ENCODE peak calls at places on chromosome 22, in six cellular contexts. One of them, this sample, is unnamed. For H3K9me3, the result is how much of the 10 kb centered on the place peaks cover.

GRCh38 chr22:39234157-39234793 is 10.5 kb downstream of the PDGFB start:
- DNase-seq in spleen: no peak
- DNase-seq in breast epithelium: no peak
- DNase-seq in neuronal stem cell: peak
- DNase-seq in adipocyte: no peak
- DNase-seq in IMR-90: no peak
- DNase-seq in this sample: no peak

GRCh38 chr22:31036671-31037550 is 44.2 kb upstream of the SMTN start:
- DNase-seq in breast epithelium: peak
- DNase-seq in IMR-90: peak
- DNase-seq in neuronal stem cell: no peak
- DNase-seq in adipocyte: peak
- DNase-seq in spleen: no peak
- DNase-seq in this sample: no peak

GRCh38 chr22:50119169-50119767 is 29.5 kb downstream of the MOV10L1 start:
- DNase-seq in neuronal stem cell: no peak
- DNase-seq in adipocyte: no peak
- DNase-seq in breast epithelium: no peak
- DNase-seq in IMR-90: no peak
- DNase-seq in spleen: no peak
- DNase-seq in this sample: no peak

GRCh38 chr22:45400046-45400445 is 13.4 kb downstream of the SMC1B start:
- DNase-seq in adipocyte: no peak
- DNase-seq in breast epithelium: no peak
- DNase-seq in spleen: no peak
- DNase-seq in IMR-90: no peak
- DNase-seq in neuronal stem cell: no peak
- DNase-seq in this sample: no peak

GRCh38 chr22:26479043-26479791 is 4.4 kb downstream of the HPS4 start:
- DNase-seq in adipocyte: no peak
- DNase-seq in IMR-90: no peak
- DNase-seq in breast epithelium: no peak
- DNase-seq in neuronal stem cell: no peak
- DNase-seq in spleen: no peak
- DNase-seq in this sample: no peak

GRCh38 chr22:27391092-27391770 is 410.3 kb downstream of the MN1 start:
- DNase-seq in neuronal stem cell: no peak
- DNase-seq in spleen: no peak
- DNase-seq in adipocyte: peak
- DNase-seq in IMR-90: no peak
- DNase-seq in breast epithelium: no peak
- DNase-seq in this sample: no peak

GRCh38 chr22:30488121-30488520 is 16.3 kb upstream of the SEC14L3 start:
- DNase-seq in neuronal stem cell: no peak
- DNase-seq in spleen: no peak
- DNase-seq in IMR-90: no peak
- DNase-seq in adipocyte: no peak
- DNase-seq in breast epithelium: no peak
- DNase-seq in this sample: no peak

GRCh38 chr22:19998991-19999820 is 17.4 kb downstream of the ARVCF start:
- DNase-seq in breast epithelium: no peak
- DNase-seq in neuronal stem cell: no peak
- DNase-seq in adipocyte: no peak
- DNase-seq in IMR-90: no peak
- DNase-seq in spleen: peak
- DNase-seq in this sample: no peak

GRCh38 chr22:46036558-46037408 is 59.8 kb upstream of the WNT7B start:
- DNase-seq in spleen: peak
- DNase-seq in neuronal stem cell: no peak
- DNase-seq in adipocyte: no peak
- DNase-seq in IMR-90: no peak
- DNase-seq in breast epithelium: no peak
- DNase-seq in this sample: peak

GRCh38 chr22:49845241-49845640 is 8.4 kb upstream of the ZBED4 start:
- DNase-seq in spleen: peak
- DNase-seq in breast epithelium: no peak
- DNase-seq in adipocyte: no peak
- DNase-seq in IMR-90: no peak
- DNase-seq in neuronal stem cell: no peak
- DNase-seq in this sample: no peak

GRCh38 chr22:27372969-27373670 is 428.4 kb downstream of the MN1 start:
- DNase-seq in spleen: no peak
- DNase-seq in adipocyte: no peak
- DNase-seq in neuronal stem cell: peak
- DNase-seq in breast epithelium: no peak
- DNase-seq in IMR-90: no peak
- DNase-seq in this sample: no peak

GRCh38 chr22:27990879-27991278 is 71.8 kb upstream of the PITPNB start:
- DNase-seq in IMR-90: peak
- DNase-seq in adipocyte: no peak
- DNase-seq in neuronal stem cell: peak
- DNase-seq in breast epithelium: no peak
- DNase-seq in spleen: no peak
- DNase-seq in this sample: no peak

GRCh38 chr22:20498913-20499312 is 3.3 kb upstream of the KLHL22 start:
- DNase-seq in IMR-90: no peak
- DNase-seq in breast epithelium: no peak
- DNase-seq in adipocyte: no peak
- DNase-seq in neuronal stem cell: no peak
- DNase-seq in spleen: no peak
- DNase-seq in this sample: no peak

GRCh38 chr22:39368402-39368801 is 18.6 kb downstream of the SYNGR1 start:
- DNase-seq in neuronal stem cell: no peak
- DNase-seq in adipocyte: no peak
- DNase-seq in spleen: no peak
- DNase-seq in breast epithelium: no peak
- DNase-seq in IMR-90: no peak
- DNase-seq in this sample: no peak

GRCh38 chr22:24106385-24107381 is 74.6 kb upstream of the SUSD2 start:
- DNase-seq in neuronal stem cell: no peak
- DNase-seq in spleen: no peak
- DNase-seq in IMR-90: no peak
- DNase-seq in adipocyte: no peak
- DNase-seq in breast epithelium: no peak
- DNase-seq in this sample: peak

GRCh38 chr22:24303007-24303406 is 32.4 kb downstream of the SPECC1L start:
- DNase-seq in adipocyte: no peak
- DNase-seq in IMR-90: no peak
- DNase-seq in breast epithelium: no peak
- DNase-seq in spleen: no peak
- DNase-seq in neuronal stem cell: no peak
- DNase-seq in this sample: no peak

GRCh38 chr22:40058265-40058664 is 63.5 kb downstream of the FAM83F start:
- DNase-seq in IMR-90: no peak
- DNase-seq in neuronal stem cell: no peak
- DNase-seq in adipocyte: no peak
- DNase-seq in spleen: no peak
- DNase-seq in breast epithelium: no peak
- DNase-seq in this sample: no peak

GRCh38 chr22:39984750-39985149 is 10.0 kb upstream of the FAM83F start:
- DNase-seq in adipocyte: no peak
- DNase-seq in neuronal stem cell: no peak
- DNase-seq in breast epithelium: no peak
- DNase-seq in spleen: no peak
- DNase-seq in IMR-90: no peak
- DNase-seq in this sample: no peak

GRCh38 chr22:29541845-29542244 is 11.7 kb downstream of the THOC5 start:
- DNase-seq in adipocyte: no peak
- DNase-seq in neuronal stem cell: no peak
- DNase-seq in IMR-90: no peak
- DNase-seq in breast epithelium: no peak
- DNase-seq in spleen: no peak
- DNase-seq in this sample: no peak

GRCh38 chr22:50503475-50504145 is 3.9 kb downstream of the LMF2 start:
- DNase-seq in breast epithelium: no peak
- DNase-seq in adipocyte: no peak
- DNase-seq in spleen: no peak
- DNase-seq in neuronal stem cell: no peak
- DNase-seq in IMR-90: no peak
- DNase-seq in this sample: no peak

GRCh38 chr22:45010532-45010900 is 711 bp upstream of the PHF21B start:
- DNase-seq in breast epithelium: no peak
- DNase-seq in neuronal stem cell: no peak
- DNase-seq in IMR-90: no peak
- DNase-seq in adipocyte: no peak
- DNase-seq in spleen: no peak
- DNase-seq in this sample: no peak

GRCh38 chr22:43435851-43436535 is 24.2 kb downstream of the MPPED1 start:
- DNase-seq in breast epithelium: peak
- DNase-seq in IMR-90: no peak
- DNase-seq in adipocyte: no peak
- DNase-seq in neuronal stem cell: no peak
- DNase-seq in spleen: peak
- DNase-seq in this sample: no peak

GRCh38 chr22:23888615-23889401 is 5.4 kb upstream of the MIF start:
- DNase-seq in spleen: no peak
- DNase-seq in breast epithelium: no peak
- DNase-seq in neuronal stem cell: no peak
- DNase-seq in adipocyte: peak
- DNase-seq in IMR-90: peak
- DNase-seq in this sample: no peak

GRCh38 chr22:44676441-44677298 is 25.3 kb upstream of the PRR5 start:
- DNase-seq in breast epithelium: no peak
- DNase-seq in spleen: no peak
- DNase-seq in neuronal stem cell: no peak
- DNase-seq in IMR-90: peak
- DNase-seq in adipocyte: peak
- DNase-seq in this sample: no peak

GRCh38 chr22:22578702-22579424 is 19.8 kb upstream of the PRAME start:
- DNase-seq in spleen: no peak
- DNase-seq in IMR-90: peak
- DNase-seq in neuronal stem cell: no peak
- DNase-seq in adipocyte: peak
- DNase-seq in breast epithelium: no peak
- DNase-seq in this sample: no peak

GRCh38 chr22:41531736-41532477 is 12.4 kb downstream of the POLR3H start:
- DNase-seq in breast epithelium: no peak
- DNase-seq in spleen: no peak
- DNase-seq in IMR-90: no peak
- DNase-seq in adipocyte: no peak
- DNase-seq in neuronal stem cell: no peak
- DNase-seq in this sample: no peak

GRCh38 chr22:45212992-45213751 is 27.5 kb downstream of the KIAA0930 start:
- DNase-seq in spleen: peak
- DNase-seq in breast epithelium: no peak
- DNase-seq in adipocyte: peak
- DNase-seq in IMR-90: peak
- DNase-seq in neuronal stem cell: no peak
- DNase-seq in this sample: no peak

GRCh38 chr22:32605576-32605975 is 131.0 kb downstream of the FBXO7 start:
- DNase-seq in spleen: peak
- DNase-seq in breast epithelium: no peak
- DNase-seq in IMR-90: no peak
- DNase-seq in neuronal stem cell: no peak
- DNase-seq in adipocyte: no peak
- DNase-seq in this sample: no peak

GRCh38 chr22:40345271-40345670 is 1.0 kb upstream of the ADSL start:
- DNase-seq in breast epithelium: no peak
- DNase-seq in neuronal stem cell: no peak
- DNase-seq in spleen: no peak
- DNase-seq in adipocyte: no peak
- DNase-seq in IMR-90: peak
- DNase-seq in this sample: peak

DNA sequence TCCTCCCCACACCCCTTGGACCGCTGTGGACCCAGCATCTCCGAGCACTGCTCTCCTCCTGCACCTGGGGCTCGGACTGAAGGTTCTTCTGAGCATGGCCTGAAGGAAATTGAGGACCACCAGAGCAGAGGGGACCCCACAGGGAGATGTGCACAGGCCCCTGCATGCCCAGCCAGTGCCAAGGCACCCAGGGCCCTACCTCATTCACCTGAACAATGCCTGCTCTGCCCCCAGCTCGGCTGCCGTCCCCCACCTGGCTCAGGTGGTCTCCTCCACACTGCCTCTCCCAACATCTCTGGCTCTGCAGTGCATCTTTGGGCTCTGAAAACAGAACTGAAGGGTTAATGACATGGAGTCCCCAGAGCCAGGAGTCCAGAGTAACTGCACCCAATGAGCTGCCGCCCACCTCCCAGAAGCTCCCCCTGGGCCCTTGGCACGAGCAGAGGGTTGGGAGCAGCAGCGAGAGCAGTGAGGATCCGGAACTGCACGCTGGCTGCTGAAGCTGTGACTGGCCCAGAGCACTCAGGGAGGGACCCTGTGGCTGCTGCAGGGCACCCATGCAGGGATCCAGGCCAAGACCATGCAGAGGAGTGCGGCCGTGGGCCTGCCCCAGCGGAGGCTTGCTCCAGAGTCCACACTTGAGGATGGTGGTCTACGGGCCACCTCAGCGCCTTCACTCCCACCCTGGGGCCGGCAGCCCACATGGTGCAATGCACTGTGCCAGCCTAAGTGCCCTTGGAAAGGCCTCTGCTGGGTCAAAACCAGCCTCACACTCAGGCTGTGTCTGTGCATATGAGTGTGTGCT is 686.0 kb downstream of the TBC1D22A start:
- DNase-seq in breast epithelium: no peak
- DNase-seq in spleen: no peak
- DNase-seq in neuronal stem cell: no peak
- DNase-seq in adipocyte: no peak
- DNase-seq in IMR-90: no peak
- DNase-seq in this sample: no peak
- H3K9me3 ChIP-seq in breast epithelium: under half
- H3K9me3 ChIP-seq in spleen: under half
- H3K9me3 ChIP-seq in neuronal stem cell: under half
- H3K9me3 ChIP-seq in adipocyte: under half
- H3K9me3 ChIP-seq in IMR-90: half or more
- H3K9me3 ChIP-seq in this sample: under half

DNA sequence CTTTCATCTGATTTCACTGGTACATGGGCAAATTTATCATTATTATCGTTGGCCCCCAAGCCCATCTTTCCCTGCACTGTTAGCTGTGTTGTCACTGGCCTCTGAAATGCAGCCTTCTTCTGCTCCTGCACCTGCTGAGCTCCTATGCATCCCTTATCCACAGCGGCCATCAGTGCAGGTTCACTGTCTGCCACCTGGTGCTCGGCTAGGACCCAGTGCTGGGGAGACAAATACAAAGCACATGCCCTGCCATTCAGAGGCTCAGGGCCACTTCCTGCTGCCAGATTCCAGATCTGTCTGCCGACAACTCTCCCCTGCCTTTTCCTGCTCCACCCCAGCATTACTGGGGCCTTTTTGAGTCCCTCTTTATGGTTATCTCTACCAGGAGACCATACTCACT is 1205.4 kb downstream of the TBC1D22A start:
- DNase-seq in neuronal stem cell: no peak
- DNase-seq in spleen: no peak
- DNase-seq in breast epithelium: no peak
- DNase-seq in adipocyte: no peak
- DNase-seq in IMR-90: no peak
- DNase-seq in this sample: no peak
- H3K9me3 ChIP-seq in neuronal stem cell: under half
- H3K9me3 ChIP-seq in spleen: under half
- H3K9me3 ChIP-seq in breast epithelium: under half
- H3K9me3 ChIP-seq in adipocyte: under half
- H3K9me3 ChIP-seq in IMR-90: under half
- H3K9me3 ChIP-seq in this sample: under half

GRCh38 chr22:47295982-47296381 is 533.5 kb downstream of the TBC1D22A start:
- DNase-seq in IMR-90: no peak
- DNase-seq in breast epithelium: no peak
- DNase-seq in adipocyte: no peak
- DNase-seq in neuronal stem cell: no peak
- DNase-seq in spleen: no peak
- DNase-seq in this sample: no peak
- H3K9me3 ChIP-seq in IMR-90: under half
- H3K9me3 ChIP-seq in breast epithelium: under half
- H3K9me3 ChIP-seq in adipocyte: under half
- H3K9me3 ChIP-seq in neuronal stem cell: under half
- H3K9me3 ChIP-seq in spleen: under half
- H3K9me3 ChIP-seq in this sample: under half

GRCh38 chr22:37223965-37224551 is 11.8 kb upstream of the SSTR3 start:
- DNase-seq in neuronal stem cell: no peak
- DNase-seq in adipocyte: no peak
- DNase-seq in spleen: no peak
- DNase-seq in breast epithelium: no peak
- DNase-seq in IMR-90: no peak
- DNase-seq in this sample: no peak
- H3K9me3 ChIP-seq in neuronal stem cell: under half
- H3K9me3 ChIP-seq in adipocyte: under half
- H3K9me3 ChIP-seq in spleen: under half
- H3K9me3 ChIP-seq in breast epithelium: under half
- H3K9me3 ChIP-seq in IMR-90: under half
- H3K9me3 ChIP-seq in this sample: under half